ENCODE peak calls at places on chromosomes 16 and 17, in five cellular contexts. X, L, M, B and J are unnamed samples.

GRCh38 chr17:35773674-35774425 is 13.2 kb downstream of the C17orf50 start:
- DNase-seq in X (no peak), L (no peak), M (no peak), B (no peak), J (no peak)

GRCh38 chr17:27573548-27573947 is 57.4 kb upstream of the LGALS9 start:
- DNase-seq in X (no peak), L (no peak), M (no peak), B (no peak), J (no peak)

GRCh38 chr16:3625911-3626732 is 14.7 kb upstream of the SLX4 start:
- DNase-seq in X (no peak), L (no peak), M (no peak), B (no peak), J (no peak)

GRCh38 chr17:61519754-61520440 is 67.7 kb downstream of the TBX4 start:
- DNase-seq in X (no peak), L (no peak), M (no peak), B (no peak), J (no peak)

GRCh38 chr17:38602862-38603785 is 2.6 kb downstream of the SRCIN1 start:
- DNase-seq in X (no peak), L (no peak), M (no peak), B (no peak), J (no peak)

GRCh38 chr16:54987081-54987480 is 56.4 kb downstream of the IRX5 start:
- DNase-seq in X (no peak), L (no peak), M (no peak), B (no peak), J (no peak)

GRCh38 chr17:27546624-27547300 is 84.2 kb upstream of the LGALS9 start:
- DNase-seq in X (no peak), L (no peak), M (no peak), B (no peak), J (no peak)

GRCh38 chr16:83728518-83728917 is 79.3 kb upstream of the HSBP1 start:
- DNase-seq in X (no peak), L (no peak), M (no peak), B (no peak), J (no peak)

GRCh38 chr16:81910366-81910885 is 100.8 kb downstream of the SDR42E1 start:
- DNase-seq in X (no peak), L (no peak), M (no peak), B (no peak), J (no peak)

GRCh38 chr16:3874794-3875692 is 5.5 kb downstream of the CREBBP start:
- DNase-seq in X (no peak), L (no peak), M (no peak), B (no peak), J (no peak)

GRCh38 chr17:27824745-27825144 is 24.4 kb upstream of the NOS2 start:
- DNase-seq in X (no peak), L (no peak), M (no peak), B (no peak), J (no peak)

GRCh38 chr17:345992-346785 is 6.4 kb downstream of the RPH3AL start:
- DNase-seq in X (no peak), L (no peak), M (no peak), B (no peak), J (no peak)

GRCh38 chr17:62800580-62800979 is 7.5 kb downstream of the MARCHF10 start:
- DNase-seq in X (no peak), L (no peak), M (peak), B (no peak), J (no peak)

GRCh38 chr16:51243836-51244483 is 92.9 kb upstream of the SALL1 start:
- DNase-seq in X (peak), L (peak), M (no peak), B (no peak), J (no peak)

GRCh38 chr17:48262982-48263586 is 155.5 kb downstream of the SNX11 start:
- DNase-seq in X (peak), L (no peak), M (no peak), B (no peak), J (no peak)

GRCh38 chr17:12081720-12082119 is 61.0 kb downstream of the MAP2K4 start:
- DNase-seq in X (no peak), L (no peak), M (no peak), B (no peak), J (no peak)

DNA sequence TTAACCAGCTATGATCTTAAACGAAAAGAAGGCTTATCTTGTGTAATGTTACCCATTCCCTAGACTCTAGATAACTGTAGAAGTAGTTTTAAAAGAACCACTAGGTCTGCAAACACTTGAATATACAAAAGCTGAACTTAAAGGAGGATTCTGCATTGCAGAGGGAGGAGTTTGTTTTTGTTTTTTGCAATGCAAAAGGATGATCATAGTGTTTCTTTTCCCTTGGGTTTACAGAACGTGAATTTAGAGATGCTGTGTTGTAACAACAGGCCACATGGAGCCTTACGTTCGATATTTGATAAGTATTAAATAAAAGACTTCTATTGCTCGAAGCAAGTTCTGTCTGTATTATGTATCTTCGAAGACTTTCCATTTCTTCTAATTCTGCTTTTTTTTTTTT is 77.6 kb downstream of the CHD9 start:
- DNase-seq in X (no peak), L (no peak), M (no peak), B (no peak), J (no peak)
- TF ChIP-seq CTCF in X (no peak), L (no peak), M (no peak), B (no peak), J (no peak)

DNA sequence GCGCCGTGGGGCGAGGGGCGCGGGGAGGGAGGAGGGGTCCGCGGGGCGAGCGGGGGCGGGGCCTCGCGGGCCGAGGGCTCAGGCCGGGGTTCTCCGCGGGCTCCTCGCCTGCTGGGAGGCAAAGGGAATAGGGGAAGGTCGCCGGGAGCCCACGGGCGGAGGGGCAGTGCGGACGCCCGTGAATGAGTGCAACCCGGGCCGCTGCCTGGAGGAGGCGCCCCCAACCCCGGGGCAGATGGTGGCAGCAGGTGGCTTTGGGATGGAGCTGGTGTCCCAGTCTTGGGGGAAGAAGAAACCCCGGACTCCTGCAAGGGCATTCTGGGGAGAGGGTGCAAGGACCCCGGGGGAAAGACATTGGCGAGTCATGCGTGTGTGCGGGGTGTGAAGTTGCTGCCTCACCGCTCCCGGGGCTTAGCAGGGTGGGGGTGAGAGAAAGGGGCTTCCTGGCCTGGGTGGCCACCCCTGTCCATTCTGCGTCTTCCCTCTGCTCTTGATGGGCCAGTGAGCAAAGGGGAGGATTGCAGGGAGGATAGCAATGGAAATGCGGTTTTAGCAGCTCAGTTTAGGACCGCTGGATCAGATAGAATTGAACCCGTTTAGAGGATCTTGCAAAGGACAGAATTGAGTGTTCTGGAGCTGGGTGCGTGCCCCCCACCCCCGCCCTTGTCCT is 508 bp downstream of the KIAA0513 start:
- DNase-seq in X (no peak), L (no peak), M (no peak), B (no peak), J (no peak)
- TF ChIP-seq CTCF in X (no peak), L (no peak), M (no peak), B (no peak), J (no peak)

GRCh38 chr16:79054593-79054992 is 545.9 kb downstream of the MAF start:
- DNase-seq in X (no peak), L (no peak), M (no peak), B (no peak), J (no peak)
- TF ChIP-seq CTCF in X (no peak), L (no peak), M (no peak), B (no peak), J (no peak)

DNA sequence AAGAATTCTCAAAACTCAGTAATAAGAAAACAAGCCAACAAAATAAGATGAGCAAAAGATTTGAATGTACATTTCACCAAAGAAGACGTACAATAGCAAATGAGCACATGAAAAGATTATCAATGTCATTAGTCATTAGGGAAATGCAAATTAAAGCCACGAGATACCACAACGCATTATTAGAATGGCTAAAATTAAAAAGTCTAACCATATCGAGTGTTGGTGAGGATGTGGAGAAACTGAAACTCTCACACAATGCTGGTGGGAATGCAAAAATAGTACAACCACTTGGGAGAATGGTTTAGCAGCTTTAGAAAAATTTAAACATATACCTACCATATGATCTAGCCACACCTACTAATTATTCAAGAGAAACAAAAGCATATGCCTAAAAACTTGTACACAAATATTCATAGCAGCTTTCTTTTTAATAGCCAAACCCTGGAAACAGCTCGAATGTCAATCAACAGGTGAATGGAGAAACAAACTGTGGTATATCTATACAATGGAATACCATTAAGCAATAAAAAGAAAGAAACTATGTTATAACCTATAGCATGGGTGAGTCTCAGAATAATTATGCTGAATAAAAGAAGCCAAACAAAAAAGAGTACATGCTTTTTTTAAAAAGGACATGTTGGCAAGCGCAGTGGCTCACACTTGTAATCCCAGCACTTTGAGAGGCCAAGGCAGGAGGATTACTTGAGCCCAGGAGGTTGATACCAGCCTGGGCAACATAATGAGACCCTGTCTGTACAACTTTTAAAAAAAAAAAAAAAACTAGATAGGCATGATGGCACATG is 103.6 kb downstream of the LITAF start:
- DNase-seq in X (no peak), L (no peak), M (no peak), B (no peak), J (no peak)
- TF ChIP-seq CTCF in X (no peak), L (no peak), M (no peak), B (no peak), J (no peak)

GRCh38 chr16:29814592-29814991 is 1.4 kb upstream of the PAGR1 start:
- DNase-seq in X (no peak), L (no peak), M (no peak), B (no peak), J (no peak)

GRCh38 chr16:29815793-29816693 is at the start of gene PAGR1:
- DNase-seq in X (peak), L (peak), M (peak), B (peak), J (peak)

GRCh38 chr16:29818082-29818481 is 2.1 kb downstream of the PAGR1 start:
- DNase-seq in X (no peak), L (peak), M (no peak), B (no peak), J (no peak)

GRCh38 chr16:29815032-29815721 is 775 bp upstream of the PAGR1 start:
- DNase-seq in X (no peak), L (peak), M (no peak), B (no peak), J (no peak)

DNA sequence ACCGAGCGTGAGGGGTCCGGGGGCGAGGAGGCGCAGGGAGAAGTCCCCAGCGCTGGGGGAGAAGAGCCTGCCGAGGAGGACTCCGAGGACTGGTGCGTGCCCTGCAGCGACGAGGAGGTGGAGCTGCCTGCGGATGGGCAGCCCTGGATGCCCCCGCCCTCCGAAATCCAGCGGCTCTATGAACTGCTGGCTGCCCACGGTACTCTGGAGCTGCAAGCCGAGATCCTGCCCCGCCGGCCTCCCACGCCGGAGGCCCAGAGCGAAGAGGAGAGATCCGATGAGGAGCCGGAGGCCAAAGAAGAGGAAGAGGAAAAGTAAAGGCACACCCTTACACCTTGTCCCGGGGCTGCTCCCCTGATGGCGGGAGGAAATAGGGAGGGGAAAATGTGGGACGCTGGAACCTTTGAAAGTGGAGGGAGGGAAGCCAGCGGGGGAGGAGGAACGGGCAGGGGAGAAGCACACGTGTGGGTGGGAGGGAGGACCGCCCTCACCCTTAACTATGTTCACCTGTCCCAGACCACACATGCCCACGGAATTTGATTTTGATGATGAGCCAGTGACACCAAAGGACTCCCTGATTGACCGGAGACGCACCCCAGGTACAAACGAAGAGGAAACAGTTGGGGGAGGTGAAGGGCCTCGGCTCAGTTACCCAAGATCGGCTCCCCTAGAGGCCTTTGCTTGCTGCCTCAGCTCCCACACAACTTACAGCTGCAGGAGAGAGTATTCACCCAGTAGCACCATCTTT is 916 bp downstream of the PAGR1 start:
- DNase-seq in X (peak), L (peak), M (no peak), B (peak), J (no peak)
- TF ChIP-seq CTCF in X (no peak), L (no peak), M (no peak), B (no peak), J (no peak)

DNA sequence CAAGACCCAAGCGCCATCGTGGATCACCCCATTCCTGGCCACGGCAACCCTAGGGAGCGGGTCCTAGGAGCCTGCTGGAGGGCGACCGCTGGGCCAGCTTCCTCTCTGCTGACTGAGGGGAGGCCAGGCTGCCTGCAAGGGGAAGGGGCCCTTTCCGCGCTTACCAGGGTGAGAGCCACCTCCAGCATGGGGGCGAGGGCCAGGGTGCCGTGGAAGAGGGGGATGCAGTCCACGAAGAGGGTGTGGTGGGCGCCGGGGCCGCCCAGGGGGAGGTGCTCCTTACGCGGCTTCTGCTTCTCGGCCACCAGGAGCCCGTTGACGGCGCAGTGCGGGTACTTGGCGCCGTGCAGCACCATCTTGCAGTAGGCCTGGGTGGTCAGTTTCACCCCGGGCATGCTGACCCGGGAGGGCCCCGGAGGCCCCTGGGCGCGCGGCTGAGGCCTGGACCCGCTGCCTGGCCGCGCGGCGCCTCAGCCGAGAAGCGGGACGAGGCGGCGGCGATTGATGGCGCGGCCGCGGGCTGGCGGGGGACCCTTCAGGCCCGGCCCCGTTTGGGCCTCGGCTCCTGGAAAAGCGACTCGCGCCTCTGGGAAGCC is 345 bp downstream of the EMC8 start:
- DNase-seq in X (peak), L (no peak), M (no peak), B (no peak), J (no peak)
- TF ChIP-seq CTCF in X (no peak), L (no peak), M (no peak), B (no peak), J (no peak)

DNA sequence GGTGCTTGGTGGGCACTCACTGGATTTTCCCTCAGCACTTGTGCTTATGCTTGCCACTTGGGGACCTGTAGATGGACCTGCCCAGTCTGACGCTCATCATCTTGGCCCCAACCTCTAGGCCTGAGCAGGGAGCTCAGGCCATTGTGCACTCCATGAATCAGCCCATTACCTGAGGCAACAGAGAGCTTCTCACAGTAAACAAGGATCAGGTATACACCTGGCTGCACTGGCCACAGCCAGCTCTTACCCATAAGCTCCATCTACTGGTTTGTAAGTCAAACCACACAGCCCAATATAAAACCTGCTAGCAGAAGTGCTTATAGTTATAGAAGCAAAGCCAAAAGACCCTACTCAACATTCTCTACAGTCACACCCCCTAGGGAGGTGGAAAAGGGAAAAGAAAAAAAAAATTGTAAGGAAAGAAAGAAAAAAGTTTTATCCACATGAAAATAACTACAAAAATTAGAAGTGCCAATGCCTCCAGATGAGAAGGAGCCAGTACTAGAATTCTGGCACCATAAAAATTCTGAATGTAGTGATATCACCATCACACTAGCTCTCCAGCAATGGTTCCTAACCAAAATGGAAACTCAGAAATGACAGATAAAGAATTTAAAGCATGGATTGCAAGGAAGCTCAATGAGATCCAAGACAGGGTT is 87.8 kb upstream of the CDH5 start:
- DNase-seq in X (no peak), L (no peak), M (no peak), B (no peak), J (no peak)
- TF ChIP-seq CTCF in X (no peak), L (no peak), M (no peak), B (no peak), J (no peak)

DNA sequence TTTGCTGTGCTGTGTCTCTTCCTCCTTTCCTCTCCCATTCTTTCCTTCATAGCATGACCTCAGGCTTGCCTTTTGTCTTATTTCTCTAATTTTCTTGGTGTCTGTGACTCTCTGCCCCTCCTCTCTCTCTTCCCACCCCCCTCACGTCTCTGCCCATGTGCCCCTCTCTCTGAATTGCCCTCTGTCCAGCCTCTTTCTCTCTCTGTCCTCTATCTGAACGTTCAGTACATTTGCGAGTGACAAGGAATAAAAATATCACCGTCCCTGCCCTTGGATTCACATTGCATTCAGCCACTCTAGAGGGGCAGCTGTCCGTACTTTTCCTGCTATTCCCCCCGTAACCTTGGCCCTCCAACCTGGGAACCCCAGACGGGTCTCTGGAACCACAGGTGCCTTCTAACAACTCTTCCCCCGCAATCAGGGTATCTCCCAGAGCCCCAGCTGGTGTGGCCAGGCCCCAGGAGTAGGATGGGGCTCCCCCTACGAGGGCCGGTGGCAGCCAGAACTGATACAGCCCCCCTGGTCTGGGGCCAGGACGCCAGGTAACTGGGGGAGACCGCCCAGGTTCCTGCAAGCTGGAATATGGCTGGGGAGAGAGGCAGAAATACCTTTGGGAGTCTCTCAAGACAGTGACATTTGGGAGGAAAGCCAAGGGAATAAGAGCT is 1.8 kb downstream of the KIF1C start:
- DNase-seq in X (no peak), L (peak), M (no peak), B (no peak), J (no peak)
- TF ChIP-seq CTCF in X (no peak), L (no peak), M (no peak), B (no peak), J (no peak)

GRCh38 chr16:57091990-57092785 is at the start of gene CPNE2:
- DNase-seq in X (peak), L (no peak), M (peak), B (no peak), J (no peak)

GRCh38 chr16:57093845-57094564 is 1.6 kb downstream of the CPNE2 start:
- DNase-seq in X (no peak), L (no peak), M (no peak), B (no peak), J (no peak)

GRCh38 chr16:57094911-57095310 is 2.5 kb downstream of the CPNE2 start:
- DNase-seq in X (no peak), L (no peak), M (no peak), B (no peak), J (no peak)

GRCh38 chr16:57091200-57091989 is 988 bp upstream of the CPNE2 start:
- DNase-seq in X (peak), L (peak), M (peak), B (peak), J (peak)

GRCh38 chr16:57092786-57093301 is 461 bp downstream of the CPNE2 start:
- DNase-seq in X (peak), L (no peak), M (no peak), B (no peak), J (peak)
- TF ChIP-seq CTCF in X (peak), L (peak), M (peak), B (peak), J (no peak)